ENCODE peak calls at places on chromosomes 13 and 19, in ten cellular contexts. C, H, B, D, U, P, N, I, E and K are unnamed samples.

GRCh38 chr13:113741101-113741731 is 17.8 kb upstream of the TMEM255B start:
- DNase-seq in C (no peak), H (peak), B (no peak), D (no peak), U (no peak), P (no peak), N (no peak), I (no peak), E (no peak), K (no peak)

GRCh38 chr19:35889370-35890112 is 10.8 kb downstream of the NFKBID start:
- DNase-seq in C (no peak), H (no peak), B (no peak), D (no peak), U (no peak), P (no peak), N (no peak), I (no peak), E (no peak), K (no peak)

GRCh38 chr19:8392017-8392591 is 1.9 kb downstream of the RAB11B start:
- DNase-seq in C (no peak), H (peak), B (peak), D (no peak), U (no peak), P (no peak), N (no peak), I (no peak), E (no peak), K (no peak)

GRCh38 chr13:32211788-32212187 is 103.4 kb downstream of the ZAR1L start:
- DNase-seq in C (no peak), H (no peak), B (no peak), D (peak), U (no peak), P (no peak), N (no peak), I (peak), E (no peak), K (no peak)

GRCh38 chr13:99931462-99931861 is 40.1 kb downstream of the ZIC5 start:
- DNase-seq in C (no peak), H (no peak), B (no peak), D (no peak), U (no peak), P (no peak), N (no peak), I (no peak), E (no peak), K (no peak)

GRCh38 chr13:79519252-79519651 is 38.3 kb downstream of the NDFIP2 start:
- DNase-seq in C (no peak), H (no peak), B (no peak), D (no peak), U (no peak), P (no peak), N (no peak), I (peak), E (no peak), K (no peak)

GRCh38 chr13:114126789-114127472 is 5.5 kb downstream of the RASA3 start:
- DNase-seq in C (no peak), H (no peak), B (no peak), D (no peak), U (no peak), P (no peak), N (no peak), I (no peak), E (no peak), K (no peak)

GRCh38 chr19:6092329-6093286 is 17.7 kb downstream of the RFX2 start:
- DNase-seq in C (no peak), H (peak), B (peak), D (no peak), U (no peak), P (peak), N (peak), I (peak), E (peak), K (no peak)

GRCh38 chr19:43747557-43748204 is 7.1 kb downstream of the SMG9 start:
- DNase-seq in C (no peak), H (no peak), B (no peak), D (no peak), U (no peak), P (no peak), N (no peak), I (no peak), E (no peak), K (no peak)

GRCh38 chr19:4638330-4638729 is 986 bp upstream of the TNFAIP8L1 start:
- DNase-seq in C (no peak), H (peak), B (no peak), D (no peak), U (no peak), P (no peak), N (no peak), I (no peak), E (no peak), K (no peak)

GRCh38 chr19:39263912-39264305 is 4.3 kb upstream of the IFNL2 start:
- DNase-seq in C (no peak), H (peak), B (no peak), D (no peak), U (no peak), P (no peak), N (no peak), I (no peak), E (no peak), K (no peak)

GRCh38 chr13:60511637-60512036 is 114.6 kb downstream of the TDRD3 start:
- DNase-seq in C (no peak), H (no peak), B (no peak), D (no peak), U (no peak), P (no peak), N (no peak), I (no peak), E (no peak), K (no peak)

GRCh38 chr13:104011505-104012270 is 945.5 kb upstream of the SLC10A2 start:
- DNase-seq in C (no peak), H (peak), B (no peak), D (no peak), U (no peak), P (no peak), N (no peak), I (no peak), E (no peak), K (no peak)

GRCh38 chr13:52599037-52599852 is 43.0 kb upstream of the HNRNPA1L2 start:
- DNase-seq in C (no peak), H (no peak), B (no peak), D (no peak), U (no peak), P (no peak), N (peak), I (peak), E (no peak), K (no peak)

GRCh38 chr19:48510421-48511268 is 990 bp downstream of the LMTK3 start:
- DNase-seq in C (peak), H (peak), B (peak), D (no peak), U (peak), P (peak), N (no peak), I (peak), E (peak), K (peak)

GRCh38 chr13:76161143-76161542 is 525.0 kb downstream of the LMO7 start:
- DNase-seq in C (no peak), H (no peak), B (no peak), D (no peak), U (no peak), P (no peak), N (no peak), I (no peak), E (no peak), K (no peak)

GRCh38 chr13:41496420-41497234 is 39.3 kb downstream of the RGCC start:
- DNase-seq in C (no peak), H (no peak), B (no peak), D (no peak), U (no peak), P (no peak), N (no peak), I (peak), E (no peak), K (no peak)

GRCh38 chr13:49643003-49643651 is 14.8 kb downstream of the ARL11 start:
- DNase-seq in C (no peak), H (no peak), B (no peak), D (no peak), U (no peak), P (no peak), N (no peak), I (no peak), E (no peak), K (no peak)

GRCh38 chr19:7395360-7395781 is 46.6 kb downstream of the ARHGEF18 start:
- DNase-seq in C (no peak), H (no peak), B (no peak), D (no peak), U (no peak), P (no peak), N (no peak), I (no peak), E (no peak), K (no peak)